ENCODE peak calls at places on chromosomes 5 and 9, in eight cellular contexts. O is fibroblast of lung, G is EL, S is pons, Q is HTR-8/SVneo, E is cardiac muscle cell, A is SK-N-DZ, W is caudate nucleus. P is an unnamed sample.

GRCh38 chr5:112549605-112550161 is 130.6 kb upstream of the EPB41L4A start:
- DNase-seq in A (no peak), W (no peak), S (no peak), Q (no peak), O (no peak), E (no peak), G (no peak), P (no peak)

GRCh38 chr9:131690950-131691573 is 48.8 kb downstream of the RAPGEF1 start:
- DNase-seq in G (no peak), Q (no peak), S (no peak), E (no peak), O (no peak), W (no peak), A (peak), P (no peak)

GRCh38 chr5:135887881-135888614 is 7.6 kb downstream of the IL9 start:
- DNase-seq in E (peak), S (no peak), O (peak), Q (no peak), A (peak), W (no peak), G (peak), P (peak)

GRCh38 chr9:120708526-120709224 is 5.6 kb downstream of the MEGF9 start:
- DNase-seq in Q (no peak), O (peak), G (peak), S (no peak), W (no peak), A (no peak), E (peak), P (peak)

GRCh38 chr5:38871790-38872551 is 26.2 kb downstream of the OSMR start:
- DNase-seq in A (no peak), G (peak), O (peak), Q (peak), E (peak), W (no peak), S (no peak), P (peak)

GRCh38 chr9:114282926-114283325 is 40.0 kb upstream of the ORM1 start:
- DNase-seq in A (no peak), W (no peak), O (peak), E (peak), Q (no peak), G (peak), S (no peak), P (peak)

GRCh38 chr5:36875051-36875788 is 1.3 kb upstream of the NIPBL start:
- DNase-seq in S (peak), Q (peak), G (peak), W (peak), O (peak), E (peak), A (peak), P (peak)

GRCh38 chr9:21454149-21454548 is 13.9 kb downstream of the IFNA1 start:
- DNase-seq in W (no peak), E (peak), O (peak), A (no peak), Q (no peak), G (peak), S (no peak), P (peak)

GRCh38 chr9:126152622-126153362 is 173.8 kb upstream of the MVB12B start:
- DNase-seq in O (no peak), A (no peak), S (no peak), E (no peak), Q (no peak), W (no peak), G (no peak), P (no peak)

GRCh38 chr5:64619609-64620008 is 70.7 kb upstream of the SHISAL2B start:
- DNase-seq in Q (no peak), W (no peak), S (no peak), O (peak), E (peak), G (no peak), A (no peak), P (no peak)

GRCh38 chr9:110767559-110768063 is 99.0 kb downstream of the MUSK start:
- DNase-seq in G (peak), S (peak), A (no peak), Q (no peak), W (peak), E (peak), O (peak), P (peak)

GRCh38 chr5:108101816-108102215 is 280.1 kb downstream of the FBXL17 start:
- DNase-seq in O (no peak), A (no peak), E (no peak), G (no peak), S (peak), Q (no peak), W (peak), P (no peak)

GRCh38 chr9:35075358-35075757 is 2.9 kb upstream of the VCP start:
- DNase-seq in Q (no peak), G (no peak), E (no peak), S (no peak), W (no peak), O (no peak), A (no peak), P (no peak)

GRCh38 chr5:154519375-154519774 is 41.3 kb upstream of the HAND1 start:
- DNase-seq in O (peak), W (no peak), Q (no peak), G (peak), S (no peak), A (no peak), E (peak), P (peak)

GRCh38 chr5:14818931-14819790 is 52.4 kb downstream of the ANKH start:
- DNase-seq in G (peak), S (no peak), A (no peak), Q (no peak), E (no peak), O (no peak), W (no peak), P (peak)

GRCh38 chr9:89078860-89079259 is 87.6 kb downstream of the S1PR3 start:
- DNase-seq in W (no peak), S (no peak), E (peak), Q (no peak), A (no peak), G (peak), O (peak), P (peak)

GRCh38 chr9:73151653-73152382 is at the start of gene ANXA1:
- DNase-seq in Q (no peak), O (peak), A (no peak), E (peak), W (no peak), G (peak), S (no peak), P (peak)

GRCh38 chr9:98109052-98109451 is 10.0 kb downstream of the TRIM14 start:
- DNase-seq in E (no peak), W (no peak), O (no peak), Q (no peak), A (no peak), G (no peak), S (no peak), P (no peak)

GRCh38 chr5:42719034-42719433 is 37.6 kb upstream of the CCDC152 start:
- DNase-seq in A (no peak), W (no peak), Q (no peak), S (no peak), E (no peak), O (no peak), G (no peak), P (peak)

GRCh38 chr5:139193928-139194327 is 4.2 kb downstream of the SIL1 start:
- DNase-seq in A (no peak), O (peak), Q (no peak), E (no peak), W (no peak), G (no peak), S (no peak), P (no peak)

GRCh38 chr9:71819115-71819739 is 50.9 kb upstream of the CEMIP2 start:
- DNase-seq in O (peak), Q (no peak), S (no peak), E (peak), G (peak), A (peak), W (peak), P (peak)

GRCh38 chr9:100427366-100428263 is 672 bp downstream of the MSANTD3 start:
- DNase-seq in S (peak), G (peak), O (peak), Q (peak), A (peak), E (peak), W (peak), P (peak)

GRCh38 chr9:14277202-14277601 is 36.7 kb downstream of the NFIB start:
- DNase-seq in Q (no peak), S (no peak), A (no peak), E (peak), G (peak), O (peak), W (no peak), P (peak)

GRCh38 chr5:12330993-12331588 is 426.8 kb upstream of the CTNND2 start:
- DNase-seq in G (no peak), E (no peak), O (no peak), A (no peak), Q (no peak), S (no peak), W (no peak), P (no peak)

GRCh38 chr5:67004730-67005350 is 191.8 kb downstream of the CD180 start:
- DNase-seq in W (no peak), Q (no peak), E (no peak), S (no peak), A (no peak), O (no peak), G (no peak), P (no peak)

GRCh38 chr9:36193049-36193448 is 2.3 kb downstream of the CLTA start:
- DNase-seq in O (peak), Q (no peak), S (no peak), W (no peak), G (no peak), A (no peak), E (no peak), P (no peak)

GRCh38 chr5:64644831-64645230 is 45.5 kb upstream of the SHISAL2B start:
- DNase-seq in A (no peak), G (no peak), Q (no peak), S (no peak), E (no peak), O (no peak), W (no peak), P (no peak)

P was measured in foreskin fibroblast.